ENCODE peak calls at places on chromosomes 13 and 19, in eight cellular contexts. M, J, T, Q, L, I, A and Z are unnamed samples.
A peak's percentile ranks its signal among the peaks of the same experiment; 100 is the strongest.

GRCh38 chr13:94656766-94657165 is 55.1 kb downstream of the GPR180 start:
- DNase-seq in M (no peak), J (peak; percentile 58), T (no peak), Q (no peak), L (no peak), I (no peak), A (peak; percentile 99), Z (peak; percentile 96)

GRCh38 chr13:92573467-92574057 is 653.0 kb upstream of the GPC6 start:
- DNase-seq in M (no peak), J (peak; percentile 59), T (peak; percentile 14), Q (no peak), L (no peak), I (no peak), A (peak; percentile 7), Z (peak; percentile 33)

GRCh38 chr13:74891610-74892009 is 590.4 kb downstream of the TBC1D4 start:
- DNase-seq in M (no peak), J (no peak), T (no peak), Q (no peak), L (no peak), I (no peak), A (peak; percentile 29), Z (peak; percentile 45)

GRCh38 chr13:28022848-28023518 is 34.5 kb upstream of the URAD start:
- DNase-seq in M (no peak), J (no peak), T (no peak), Q (no peak), L (no peak), I (no peak), A (peak; percentile 46), Z (no peak)

GRCh38 chr19:35168261-35168660 is 13.7 kb downstream of the FXYD5 start:
- DNase-seq in M (no peak), J (no peak), T (no peak), Q (peak; percentile 23), L (peak; percentile 47), I (no peak), A (no peak), Z (no peak)

GRCh38 chr19:11089254-11090013 is at the start of gene LDLR:
- DNase-seq in M (peak; percentile 56), J (peak; percentile 94), T (peak; percentile 86), Q (peak; percentile 89), L (peak; percentile 89), I (peak; percentile 82), A (peak; percentile 90), Z (peak; percentile 92)

GRCh38 chr19:38769635-38770211 is 3.6 kb downstream of the LGALS7 start:
- DNase-seq in M (peak; percentile 84), J (peak; percentile 89), T (peak; percentile 8), Q (peak; percentile 91), L (peak; percentile 87), I (peak; percentile 92), A (peak; percentile 38), Z (peak; percentile 53)

GRCh38 chr13:78636493-78636892 is 22.5 kb downstream of the OBI1 start:
- DNase-seq in M (no peak), J (no peak), T (no peak), Q (no peak), L (no peak), I (no peak), A (no peak), Z (no peak)

GRCh38 chr13:94947965-94948371 is 235.6 kb upstream of the SOX21 start:
- DNase-seq in M (no peak), J (no peak), T (no peak), Q (no peak), L (no peak), I (no peak), A (no peak), Z (peak; percentile 51)

GRCh38 chr19:14383556-14383897 is 2.3 kb downstream of the ADGRE5 start:
- DNase-seq in M (no peak), J (no peak), T (peak; percentile 46), Q (no peak), L (no peak), I (no peak), A (peak; percentile 39), Z (peak; percentile 67)

GRCh38 chr13:111978536-111978935 is 88.4 kb upstream of the SOX1 start:
- DNase-seq in M (no peak), J (no peak), T (no peak), Q (no peak), L (no peak), I (no peak), A (no peak), Z (no peak)

GRCh38 chr13:30744056-30744684 is 8.8 kb downstream of the ALOX5AP start:
- DNase-seq in M (peak; percentile 76), J (peak; percentile 96), T (peak; percentile 36), Q (peak; percentile 51), L (peak; percentile 60), I (no peak), A (peak; percentile 61), Z (peak; percentile 60)

GRCh38 chr19:7505288-7505681 is 10.6 kb upstream of the ZNF358 start:
- DNase-seq in M (no peak), J (no peak), T (no peak), Q (no peak), L (no peak), I (no peak), A (no peak), Z (no peak)

GRCh38 chr13:94020833-94021232 is 458.6 kb downstream of the DCT start:
- DNase-seq in M (no peak), J (no peak), T (no peak), Q (no peak), L (no peak), I (no peak), A (peak; percentile 76), Z (peak; percentile 62)

GRCh38 chr13:40231311-40231710 is 435.1 kb downstream of the FOXO1 start:
- DNase-seq in M (no peak), J (no peak), T (no peak), Q (no peak), L (no peak), I (no peak), A (no peak), Z (peak; percentile 35)

GRCh38 chr13:33846306-33847062 is 28.5 kb downstream of the RFC3 start:
- DNase-seq in M (no peak), J (peak; percentile 15), T (no peak), Q (no peak), L (no peak), I (no peak), A (no peak), Z (no peak)

GRCh38 chr13:92461831-92462230 is 764.8 kb upstream of the GPC6 start:
- DNase-seq in M (no peak), J (no peak), T (no peak), Q (no peak), L (no peak), I (no peak), A (no peak), Z (no peak)

GRCh38 chr19:55638864-55639359 is 1.9 kb upstream of the ZNF580 start:
- DNase-seq in M (peak; percentile 40), J (peak; percentile 78), T (peak; percentile 78), Q (no peak), L (no peak), I (no peak), A (peak; percentile 21), Z (peak; percentile 28)

GRCh38 chr13:40031031-40031430 is 375.6 kb downstream of the COG6 start:
- DNase-seq in M (no peak), J (no peak), T (no peak), Q (no peak), L (no peak), I (no peak), A (peak; percentile 16), Z (peak; percentile 39)

GRCh38 chr13:73859841-73860240 is 274.4 kb downstream of the KLF12 start:
- DNase-seq in M (no peak), J (no peak), T (no peak), Q (no peak), L (no peak), I (no peak), A (no peak), Z (no peak)